ENCODE peak calls at places on chromosomes 16 and 17, in eight cellular contexts. One of them, this sample, is unnamed.

GRCh38 chr17:5584971-5585794 is 874 bp upstream of the NLRP1 start:
- DNase-seq in activated CD8-positive, alpha-beta memory T cell treated with anti-CD3 and anti-CD28 coated beads for 24 hours: no peak
- DNase-seq in NCI-H1694 treated with DMSO at 0.1 percent for 48 hours: no peak
- DNase-seq in naive thymus-derived CD4-positive, alpha-beta T cell: no peak
- DNase-seq in GM13976: no peak
- DNase-seq in left ventricle myocardium superior: no peak
- DNase-seq in osteocyte: no peak
- DNase-seq in GM23248: peak
- DNase-seq in this sample: no peak

GRCh38 chr17:50956750-50957523 is 90.8 kb upstream of the TOB1 start:
- DNase-seq in activated CD8-positive, alpha-beta memory T cell treated with anti-CD3 and anti-CD28 coated beads for 24 hours: peak
- DNase-seq in osteocyte: peak
- DNase-seq in GM13976: peak
- DNase-seq in GM23248: peak
- DNase-seq in naive thymus-derived CD4-positive, alpha-beta T cell: peak
- DNase-seq in left ventricle myocardium superior: peak
- DNase-seq in NCI-H1694 treated with DMSO at 0.1 percent for 48 hours: peak
- DNase-seq in this sample: no peak

GRCh38 chr16:81711609-81712329 is 67.3 kb upstream of the PLCG2 start:
- DNase-seq in NCI-H1694 treated with DMSO at 0.1 percent for 48 hours: no peak
- DNase-seq in left ventricle myocardium superior: no peak
- DNase-seq in naive thymus-derived CD4-positive, alpha-beta T cell: no peak
- DNase-seq in GM13976: no peak
- DNase-seq in GM23248: peak
- DNase-seq in osteocyte: peak
- DNase-seq in activated CD8-positive, alpha-beta memory T cell treated with anti-CD3 and anti-CD28 coated beads for 24 hours: no peak
- DNase-seq in this sample: no peak

GRCh38 chr17:64081802-64082799 is 47.8 kb downstream of the ERN1 start:
- DNase-seq in GM23248: peak
- DNase-seq in naive thymus-derived CD4-positive, alpha-beta T cell: peak
- DNase-seq in left ventricle myocardium superior: no peak
- DNase-seq in NCI-H1694 treated with DMSO at 0.1 percent for 48 hours: peak
- DNase-seq in osteocyte: no peak
- DNase-seq in GM13976: no peak
- DNase-seq in activated CD8-positive, alpha-beta memory T cell treated with anti-CD3 and anti-CD28 coated beads for 24 hours: no peak
- DNase-seq in this sample: no peak

GRCh38 chr17:37648555-37648954 is 5.3 kb upstream of the DDX52 start:
- DNase-seq in GM23248: peak
- DNase-seq in naive thymus-derived CD4-positive, alpha-beta T cell: no peak
- DNase-seq in NCI-H1694 treated with DMSO at 0.1 percent for 48 hours: no peak
- DNase-seq in osteocyte: no peak
- DNase-seq in activated CD8-positive, alpha-beta memory T cell treated with anti-CD3 and anti-CD28 coated beads for 24 hours: no peak
- DNase-seq in left ventricle myocardium superior: no peak
- DNase-seq in GM13976: no peak
- DNase-seq in this sample: no peak

GRCh38 chr17:17514361-17514992 is 18.3 kb upstream of the RASD1 start:
- DNase-seq in activated CD8-positive, alpha-beta memory T cell treated with anti-CD3 and anti-CD28 coated beads for 24 hours: no peak
- DNase-seq in GM13976: no peak
- DNase-seq in naive thymus-derived CD4-positive, alpha-beta T cell: no peak
- DNase-seq in osteocyte: no peak
- DNase-seq in left ventricle myocardium superior: peak
- DNase-seq in GM23248: no peak
- DNase-seq in NCI-H1694 treated with DMSO at 0.1 percent for 48 hours: peak
- DNase-seq in this sample: no peak

GRCh38 chr17:19243838-19244237 is 6.7 kb downstream of the EPN2 start:
- DNase-seq in naive thymus-derived CD4-positive, alpha-beta T cell: no peak
- DNase-seq in GM23248: no peak
- DNase-seq in GM13976: no peak
- DNase-seq in activated CD8-positive, alpha-beta memory T cell treated with anti-CD3 and anti-CD28 coated beads for 24 hours: no peak
- DNase-seq in osteocyte: no peak
- DNase-seq in left ventricle myocardium superior: no peak
- DNase-seq in NCI-H1694 treated with DMSO at 0.1 percent for 48 hours: no peak
- DNase-seq in this sample: no peak

GRCh38 chr17:18992454-18993130 is 12.0 kb downstream of the FAM83G start:
- DNase-seq in activated CD8-positive, alpha-beta memory T cell treated with anti-CD3 and anti-CD28 coated beads for 24 hours: no peak
- DNase-seq in NCI-H1694 treated with DMSO at 0.1 percent for 48 hours: no peak
- DNase-seq in osteocyte: no peak
- DNase-seq in GM13976: no peak
- DNase-seq in left ventricle myocardium superior: no peak
- DNase-seq in naive thymus-derived CD4-positive, alpha-beta T cell: peak
- DNase-seq in GM23248: no peak
- DNase-seq in this sample: no peak

GRCh38 chr16:80788016-80788415 is 16.4 kb downstream of the CDYL2 start:
- DNase-seq in activated CD8-positive, alpha-beta memory T cell treated with anti-CD3 and anti-CD28 coated beads for 24 hours: no peak
- DNase-seq in GM23248: peak
- DNase-seq in naive thymus-derived CD4-positive, alpha-beta T cell: no peak
- DNase-seq in left ventricle myocardium superior: no peak
- DNase-seq in osteocyte: no peak
- DNase-seq in GM13976: no peak
- DNase-seq in NCI-H1694 treated with DMSO at 0.1 percent for 48 hours: no peak
- DNase-seq in this sample: no peak